ENCODE peak calls at places on chromosomes 4 and X, in seven cellular contexts. V, Y, X, B, N, G and J are unnamed samples.

GRCh38 chr4:78293841-78294301 is 236.7 kb downstream of the FRAS1 start:
- DNase-seq in V (no peak), Y (peak; percentile 96), X (peak; percentile 94), B (no peak), N (no peak), G (no peak), J (no peak)

GRCh38 chrX:33014086-33014485 is 197.3 kb downstream of the DMD start:
- DNase-seq in V (no peak), Y (no peak), X (no peak), B (no peak), N (no peak), G (no peak), J (no peak)

GRCh38 chr4:40446785-40447184 is 111.7 kb downstream of the CHRNA9 start:
- DNase-seq in V (no peak), Y (peak; percentile 48), X (no peak), B (no peak), N (no peak), G (no peak), J (no peak)

GRCh38 chrX:95539041-95539440 is 1145.6 kb upstream of the DIAPH2 start:
- DNase-seq in V (no peak), Y (no peak), X (no peak), B (no peak), N (no peak), G (no peak), J (no peak)

GRCh38 chr4:6878451-6879059 is 31.1 kb upstream of the TBC1D14 start:
- DNase-seq in V (no peak), Y (peak; percentile 61), X (no peak), B (no peak), N (no peak), G (no peak), J (no peak)

GRCh38 chr4:3571921-3572320 is 39.7 kb upstream of the LRPAP1 start:
- DNase-seq in V (no peak), Y (no peak), X (no peak), B (no peak), N (no peak), G (no peak), J (no peak)

GRCh38 chr4:147355849-147356248 is 125.0 kb upstream of the EDNRA start:
- DNase-seq in V (no peak), Y (peak; percentile 91), X (peak; percentile 94), B (no peak), N (no peak), G (no peak), J (no peak)

GRCh38 chr4:146343776-146344175 is 129.4 kb downstream of the REELD1 start:
- DNase-seq in V (no peak), Y (no peak), X (no peak), B (no peak), N (no peak), G (no peak), J (no peak)

GRCh38 chr4:143344774-143345173 is 8.1 kb downstream of the GAB1 start:
- DNase-seq in V (no peak), Y (peak; percentile 40), X (no peak), B (no peak), N (no peak), G (no peak), J (no peak)

GRCh38 chr4:2793578-2793919 is 664 bp downstream of the SH3BP2 start:
- DNase-seq in V (peak; percentile 84), Y (peak; percentile 50), X (no peak), B (peak; percentile 37), N (no peak), G (no peak), J (no peak)

GRCh38 chr4:133465022-133465421 is 315.9 kb downstream of the PCDH10 start:
- DNase-seq in V (no peak), Y (no peak), X (no peak), B (no peak), N (no peak), G (no peak), J (no peak)

GRCh38 chr4:80619070-80619674 is 283.6 kb downstream of the CFAP299 start:
- DNase-seq in V (no peak), Y (peak; percentile 5), X (no peak), B (no peak), N (no peak), G (no peak), J (no peak)

GRCh38 chr4:76974150-76974549 is 24.6 kb downstream of the SEPTIN11 start:
- DNase-seq in V (no peak), Y (peak; percentile 54), X (no peak), B (no peak), N (no peak), G (no peak), J (no peak)

GRCh38 chrX:6203462-6204215 is 25.0 kb downstream of the NLGN4X start:
- DNase-seq in V (no peak), Y (no peak), X (no peak), B (no peak), N (no peak), G (no peak), J (no peak)

GRCh38 chrX:104137496-104137895 is 19.3 kb downstream of the SLC25A53 start:
- DNase-seq in V (no peak), Y (peak; percentile 26), X (peak; percentile 8), B (no peak), N (no peak), G (no peak), J (no peak)

GRCh38 chr4:124743711-124744110 is 31.2 kb upstream of the ANKRD50 start:
- DNase-seq in V (no peak), Y (no peak), X (no peak), B (no peak), N (no peak), G (no peak), J (no peak)

GRCh38 chrX:110741213-110741796 is 54.3 kb downstream of the CHRDL1 start:
- DNase-seq in V (no peak), Y (peak; percentile 86), X (peak; percentile 7), B (no peak), N (no peak), G (no peak), J (no peak)

GRCh38 chr4:153521995-153522799 is 56.0 kb downstream of the TMEM131L start:
- DNase-seq in V (no peak), Y (no peak), X (no peak), B (no peak), N (no peak), G (no peak), J (no peak)

GRCh38 chr4:153523941-153524386 is 57.8 kb downstream of the TMEM131L start:
- DNase-seq in V (no peak), Y (peak; percentile 55), X (no peak), B (no peak), N (no peak), G (no peak), J (no peak)

GRCh38 chr4:153523171-153523757 is 57.1 kb downstream of the TMEM131L start:
- DNase-seq in V (no peak), Y (peak; percentile 36), X (no peak), B (no peak), N (no peak), G (no peak), J (no peak)

GRCh38 chr4:153521467-153521866 is 55.3 kb downstream of the TMEM131L start:
- DNase-seq in V (no peak), Y (no peak), X (no peak), B (no peak), N (no peak), G (no peak), J (no peak)

DNA sequence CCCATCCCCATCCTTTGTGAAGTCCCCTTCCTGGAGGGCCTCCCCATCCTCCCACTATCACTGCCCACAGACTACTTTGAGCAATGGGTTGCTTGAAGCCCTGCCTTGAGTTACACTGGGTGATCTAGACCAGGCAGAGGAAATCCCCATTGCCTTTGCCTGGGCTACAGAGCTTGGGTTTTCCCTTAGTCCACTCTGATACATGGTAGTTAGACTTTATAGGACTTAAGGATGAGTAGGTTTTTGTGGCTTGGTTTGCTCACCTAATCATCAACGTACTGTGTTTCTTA is 56.6 kb downstream of the TMEM131L start:
- DNase-seq in V (no peak), Y (no peak), X (no peak), B (no peak), N (no peak), G (no peak), J (no peak)
- H3K4me3 ChIP-seq in V (no peak overlapping the region), Y (no peak overlapping the region), X (no peak overlapping the region), B (no peak overlapping the region), N (no peak overlapping the region), G (no peak overlapping the region), J (no peak overlapping the region)

DNA sequence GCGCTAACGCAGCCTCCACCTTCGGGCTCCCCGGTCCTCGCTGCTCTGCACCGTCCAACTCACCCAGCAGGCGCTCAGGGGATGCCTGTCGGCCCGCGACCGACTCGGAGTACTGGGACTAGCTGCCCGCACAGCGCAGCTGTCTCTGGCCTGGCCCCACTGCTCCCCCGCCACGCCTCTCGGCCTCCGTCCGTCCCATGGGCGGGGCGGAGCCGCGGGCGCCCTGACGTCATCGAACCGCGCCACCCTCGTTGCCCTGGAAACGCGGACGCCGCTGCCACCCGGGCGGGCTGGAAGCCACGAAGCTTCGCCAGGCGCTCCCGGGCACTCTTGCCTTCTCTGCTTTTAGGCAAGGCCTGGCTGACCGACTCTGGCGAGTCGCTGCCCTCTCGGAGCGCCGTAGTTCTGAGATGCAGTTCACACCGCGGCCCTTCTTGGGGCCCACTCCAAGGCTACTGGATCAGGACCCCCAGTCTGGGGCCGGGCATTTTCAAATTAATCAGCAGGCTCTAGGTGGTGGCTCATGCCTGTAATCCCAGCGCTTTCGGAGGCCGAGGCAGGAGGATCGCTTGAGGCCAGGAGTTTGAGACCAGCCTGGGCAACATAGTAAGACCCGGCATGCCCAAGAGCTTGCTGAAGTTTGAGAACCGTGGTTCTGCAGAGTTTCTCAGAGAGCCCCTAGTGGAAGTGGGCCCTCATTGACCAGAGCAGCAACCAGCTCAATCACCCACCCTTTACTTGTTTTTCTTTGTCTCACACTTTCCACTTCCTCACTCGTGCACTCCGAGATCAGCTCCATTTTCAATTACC is 12.0 kb downstream of the ACOX3 start:
- DNase-seq in V (peak; percentile 94), Y (peak; percentile 76), X (peak; percentile 74), B (peak; percentile 90), N (no peak), G (peak; percentile 90), J (no peak)
- TF ChIP-seq CTCF in V (peak; percentile 20), Y (peak; percentile 70), X (peak; percentile 75), B (no peak), N (peak; percentile 57), G (no peak), J (peak; percentile 65)

GRCh38 chrX:68403060-68403459 is 30.2 kb downstream of the OPHN1 start:
- DNase-seq in V (no peak), Y (no peak), X (no peak), B (no peak), N (no peak), G (no peak), J (no peak)
- H3K4me3 ChIP-seq in V (no peak overlapping the region), Y (no peak overlapping the region), X (no peak overlapping the region), B (no peak overlapping the region), N (no peak overlapping the region), G (no peak overlapping the region), J (no peak overlapping the region)

GRCh38 chr4:137611998-137612700 is 79.9 kb upstream of the PCDH18 start:
- DNase-seq in V (no peak), Y (no peak), X (no peak), B (no peak), N (no peak), G (no peak), J (no peak)

GRCh38 chr4:137610960-137611359 is 78.7 kb upstream of the PCDH18 start:
- DNase-seq in V (no peak), Y (peak; percentile 9), X (peak; percentile 39), B (no peak), N (no peak), G (no peak), J (no peak)

GRCh38 chr4:137608085-137608484 is 75.8 kb upstream of the PCDH18 start:
- DNase-seq in V (no peak), Y (no peak), X (no peak), B (no peak), N (no peak), G (no peak), J (no peak)

GRCh38 chr4:137614491-137614890 is 82.2 kb upstream of the PCDH18 start:
- DNase-seq in V (no peak), Y (no peak), X (no peak), B (no peak), N (no peak), G (no peak), J (no peak)

GRCh38 chr4:137609693-137610450 is 77.6 kb upstream of the PCDH18 start:
- DNase-seq in V (no peak), Y (peak; percentile 39), X (peak; percentile 25), B (no peak), N (no peak), G (no peak), J (no peak)
- TF ChIP-seq CTCF in V (no peak), Y (no peak), X (no peak), B (no peak), N (no peak), G (no peak), J (no peak)